ENCODE peak calls at places on chromosomes 4 and X, in eight cellular contexts. Z, W, P, T, Q, R, S and V are unnamed samples. For H4K20me1, the result is how much of the 10 kb centered on the place peaks cover.

GRCh38 chr4:19659131-19659530 is 592.6 kb upstream of the SLIT2 start:
- DNase-seq in S (no peak), W (no peak), T (no peak), Q (no peak), R (no peak), P (no peak), Z (no peak), V (no peak)

GRCh38 chr4:81040175-81040659 is 9.7 kb downstream of the BMP3 start:
- DNase-seq in Q (peak), P (peak), Z (no peak), R (no peak), T (peak), S (peak), W (no peak), V (peak)

GRCh38 chr4:156977435-156978160 is 6.0 kb upstream of the PDGFC start:
- DNase-seq in R (no peak), T (peak), Z (no peak), Q (peak), P (no peak), W (no peak), S (no peak), V (no peak)

GRCh38 chr4:181737744-181738143 is 505.5 kb upstream of the TENM3 start:
- DNase-seq in R (no peak), T (no peak), Q (peak), P (no peak), Z (no peak), S (no peak), W (no peak), V (no peak)

GRCh38 chr4:71004281-71004851 is 10.9 kb downstream of the DCK start:
- DNase-seq in W (no peak), R (peak), Z (no peak), T (no peak), Q (no peak), P (no peak), S (no peak), V (peak)

GRCh38 chr4:157221895-157222763 is 1.6 kb downstream of the GRIA2 start:
- DNase-seq in S (peak), W (no peak), R (no peak), P (peak), Z (no peak), Q (no peak), T (peak), V (no peak)

GRCh38 chr4:77742054-77742453 is 77.1 kb downstream of the CNOT6L start:
- DNase-seq in P (no peak), W (no peak), R (no peak), Q (peak), T (no peak), Z (no peak), S (no peak), V (no peak)

GRCh38 chr4:74038161-74039064 is at the start of gene CXCL3:
- DNase-seq in S (peak), R (peak), Z (no peak), W (no peak), P (peak), Q (peak), T (peak), V (no peak)

GRCh38 chr4:188196134-188196735 is 57.0 kb downstream of the TRIML1 start:
- DNase-seq in S (peak), W (no peak), Z (no peak), Q (peak), P (no peak), R (no peak), T (no peak), V (no peak)

GRCh38 chrX:72101597-72102037 is 30.1 kb downstream of the RTL5 start:
- DNase-seq in R (no peak), W (no peak), Q (no peak), T (no peak), S (no peak), Z (no peak), P (no peak), V (no peak)

GRCh38 chrX:13938053-13938765 is 91.5 kb downstream of the GEMIN8 start:
- DNase-seq in Q (peak), S (peak), T (peak), W (no peak), Z (no peak), R (no peak), P (no peak), V (peak)

GRCh38 chrX:39893417-39894338 is 204.1 kb downstream of the BCOR start:
- DNase-seq in Z (no peak), S (no peak), T (no peak), R (no peak), P (no peak), W (no peak), Q (no peak), V (no peak)

DNA sequence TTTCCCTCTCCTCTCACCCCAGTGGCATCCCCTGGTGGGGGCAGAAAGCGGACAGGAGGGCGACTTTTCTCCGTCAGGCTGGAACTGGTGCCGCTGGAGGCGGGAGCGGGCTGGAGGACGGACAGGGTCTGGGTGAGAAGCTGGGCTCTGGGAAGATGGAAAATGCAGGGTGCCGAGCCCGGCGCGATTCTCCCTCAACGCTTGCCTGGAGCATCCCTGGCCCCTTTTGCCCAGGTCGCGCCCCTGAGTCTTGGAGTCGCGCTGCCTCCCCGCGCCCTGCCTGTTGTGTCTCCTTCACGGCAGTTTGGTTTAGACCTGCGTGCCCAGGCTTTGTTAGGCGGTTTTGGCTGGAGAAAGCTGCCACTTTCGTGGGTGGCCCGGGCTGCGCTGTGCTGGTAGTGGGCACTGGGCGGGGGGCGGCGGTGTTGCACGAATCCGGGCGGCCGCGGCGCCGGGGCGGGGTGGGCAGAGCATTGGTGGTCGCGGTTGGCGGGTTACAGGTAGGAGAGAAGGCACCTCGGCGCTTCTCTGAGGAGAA is 2.0 kb downstream of the ADGRL3 start:
- DNase-seq in S (peak), Z (no peak), T (no peak), Q (peak), R (no peak), P (no peak), W (no peak), V (no peak)
- H4K20me1 ChIP-seq in S (under half), Z (under half), T (under half), Q (under half), R (under half), P (under half), W (under half), V (under half)

DNA sequence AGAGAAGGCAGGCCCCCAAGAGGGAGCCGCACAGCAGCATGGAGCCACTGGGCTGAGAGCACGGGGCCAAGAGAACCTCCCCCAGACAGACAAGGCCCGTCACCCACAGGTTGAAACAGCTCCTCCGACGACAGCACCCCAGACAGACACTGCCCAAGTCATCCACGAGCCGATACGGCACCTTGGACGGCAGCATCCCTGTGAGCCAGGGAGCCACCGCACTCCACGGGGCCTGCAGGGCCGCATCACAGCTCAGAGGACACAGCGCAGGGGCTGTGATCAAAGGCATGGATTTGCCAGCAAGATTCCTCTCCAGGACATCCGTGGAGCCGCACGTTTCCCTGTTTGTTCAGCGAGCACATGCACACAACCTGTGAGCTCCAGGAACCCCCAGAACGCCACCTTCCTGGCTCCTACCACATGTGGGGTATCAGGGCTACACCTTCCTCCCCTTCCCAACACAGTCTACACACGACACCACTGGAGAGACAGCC is 3.9 kb downstream of the CTBP1 start:
- DNase-seq in T (no peak), P (no peak), Z (no peak), W (no peak), S (no peak), Q (no peak), R (no peak), V (no peak)
- H3K9ac ChIP-seq in T (no peak), P (no peak), Z (no peak), W (no peak), S (no peak), Q (no peak), R (peak), V (no peak)

DNA sequence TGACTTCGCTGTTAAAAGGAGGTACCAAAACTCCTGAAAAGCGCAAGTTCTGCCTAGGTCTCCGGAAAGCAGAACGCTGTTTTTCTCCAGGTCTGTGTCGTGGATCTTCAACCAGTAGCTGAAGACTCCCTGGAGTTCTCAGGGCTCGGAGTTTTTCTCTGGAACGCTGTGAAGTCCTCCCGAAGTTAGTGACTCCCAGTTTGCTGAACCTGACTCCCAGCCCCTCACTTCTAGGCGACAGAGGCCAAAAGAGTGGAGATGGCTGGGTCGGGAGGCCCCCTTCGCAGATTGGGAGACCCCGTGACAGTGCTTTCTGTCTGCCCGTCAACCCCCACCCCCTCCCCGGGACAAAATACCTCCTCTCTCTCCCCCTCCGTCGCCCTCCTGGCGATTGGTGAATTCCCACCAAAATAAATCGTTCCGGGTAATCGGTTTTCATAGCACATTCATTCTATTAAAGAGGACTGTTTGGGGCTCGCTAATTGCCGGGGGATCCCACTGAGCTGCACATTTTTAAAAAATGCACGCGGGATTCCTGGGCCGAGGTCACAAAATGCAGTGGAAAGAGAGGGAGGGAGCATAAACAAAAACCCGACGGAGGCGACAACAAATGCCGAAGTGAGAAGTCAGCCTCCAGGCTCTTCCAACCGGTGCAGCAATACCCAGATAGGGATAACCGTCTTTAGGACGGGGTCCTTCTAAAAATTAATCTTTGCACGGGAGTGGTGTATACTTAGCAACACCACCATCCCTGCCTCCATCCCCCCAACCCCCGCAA is 4.0 kb upstream of the MSX1 start:
- DNase-seq in W (no peak), S (no peak), T (no peak), Z (no peak), Q (no peak), P (no peak), R (no peak), V (no peak)
- H4K20me1 ChIP-seq in W (under half), S (under half), T (under half), Z (under half), Q (under half), P (under half), R (under half), V (under half)

GRCh38 chr4:26867914-26868684 is 7.5 kb downstream of the STIM2 start:
- DNase-seq in Z (no peak), R (no peak), P (peak), S (no peak), W (no peak), Q (peak), T (no peak), V (no peak)
- H3K9ac ChIP-seq in Z (no peak), R (no peak), P (no peak), S (no peak), W (no peak), Q (no peak), T (no peak), V (no peak)